ENCODE peak calls at places on chromosomes 13 and 19, in five cellular contexts. J, L, S, B and D are unnamed samples.
A peak's percentile ranks its signal among the peaks of the same experiment; 100 is the strongest.

GRCh38 chr19:19134687-19135158 is 3.6 kb downstream of the TMEM161A start:
- DNase-seq in S (no peak), L (no peak), B (peak; percentile 44), J (no peak), D (no peak)

GRCh38 chr19:308471-309205 is 17.4 kb upstream of the PLPP2 start:
- DNase-seq in S (no peak), B (no peak), L (no peak), J (no peak), D (no peak)

GRCh38 chr13:63631006-63631405 is 2215.4 kb upstream of the PCDH20 start:
- DNase-seq in J (no peak), B (no peak), L (no peak), S (no peak), D (no peak)

GRCh38 chr19:29831041-29831548 is 19.3 kb downstream of the CCNE1 start:
- DNase-seq in L (no peak), B (no peak), J (no peak), S (no peak), D (no peak)

GRCh38 chr13:91087276-91087675 is 260.2 kb upstream of the MIR17HG start:
- DNase-seq in L (no peak), S (no peak), B (no peak), J (no peak), D (no peak)

GRCh38 chr19:52237771-52238400 is 31.5 kb upstream of the ZNF766 start:
- DNase-seq in S (peak; percentile 72), J (peak; percentile 41), B (no peak), L (peak; percentile 42), D (peak; percentile 65)

GRCh38 chr19:43464089-43464775 is 1.2 kb downstream of the LYPD3 start:
- DNase-seq in S (no peak), J (no peak), B (no peak), L (peak; percentile 75), D (peak; percentile 91)

GRCh38 chr13:99949657-99950413 is 21.7 kb downstream of the ZIC5 start:
- DNase-seq in J (no peak), L (no peak), B (no peak), S (no peak), D (peak; percentile 20)

GRCh38 chr19:1469936-1470863 is 8.8 kb downstream of the C19orf25 start:
- DNase-seq in L (peak; percentile 53), B (no peak), J (no peak), S (no peak), D (peak; percentile 94)

GRCh38 chr13:22915442-22916082 is 265.2 kb upstream of the SGCG start:
- DNase-seq in B (peak; percentile 66), S (peak; percentile 64), L (no peak), J (peak; percentile 33), D (peak; percentile 39)

GRCh38 chr13:47594833-47595232 is 406.2 kb downstream of the SUCLA2 start:
- DNase-seq in J (no peak), B (peak; percentile 2), S (peak; percentile 7), L (no peak), D (no peak)

GRCh38 chr19:11576186-11576585 is 1.3 kb downstream of the ACP5 start:
- DNase-seq in S (no peak), J (no peak), L (no peak), B (no peak), D (no peak)

GRCh38 chr19:53849237-53849676 is 18.4 kb upstream of the MYADM start:
- DNase-seq in L (no peak), S (peak; percentile 50), B (no peak), J (peak; percentile 72), D (no peak)

GRCh38 chr19:45716314-45717130 is 14.2 kb downstream of the FBXO46 start:
- DNase-seq in J (no peak), S (peak; percentile 36), B (no peak), L (no peak), D (peak; percentile 33)

GRCh38 chr19:34428549-34429285 is 536 bp downstream of the UBA2 start:
- DNase-seq in J (peak; percentile 8), S (peak; percentile 29), L (no peak), B (no peak), D (peak; percentile 21)

GRCh38 chr19:1254081-1254527 is 5.7 kb downstream of the MIDN start:
- DNase-seq in L (no peak), B (no peak), J (no peak), S (no peak), D (no peak)

GRCh38 chr13:44507639-44508038 is 68.5 kb downstream of the TSC22D1 start:
- DNase-seq in J (no peak), S (no peak), L (no peak), B (no peak), D (no peak)

GRCh38 chr13:93226065-93226622 is 463 bp upstream of the GPC6 start:
- DNase-seq in S (no peak), B (no peak), J (no peak), L (no peak), D (no peak)

GRCh38 chr13:28537149-28537548 is 42.2 kb upstream of the FLT1 start:
- DNase-seq in S (no peak), J (no peak), B (no peak), L (no peak), D (no peak)

GRCh38 chr13:40170982-40171381 is 495.5 kb downstream of the FOXO1 start:
- DNase-seq in L (no peak), B (no peak), J (no peak), S (no peak), D (no peak)

GRCh38 chr19:15123900-15124299 is 16.7 kb downstream of the SYDE1 start:
- DNase-seq in S (no peak), B (no peak), J (no peak), L (no peak), D (no peak)

GRCh38 chr13:51643114-51643881 is 59.0 kb downstream of the WDFY2 start:
- DNase-seq in L (no peak), S (peak; percentile 81), J (peak; percentile 93), B (no peak), D (no peak)

GRCh38 chr19:50432221-50432626 is 468 bp upstream of the MYBPC2 start:
- DNase-seq in J (no peak), S (no peak), B (no peak), L (no peak), D (no peak)
- H3K4me1 ChIP-seq in J (peaks cover 11% of the 10 kb centered on the region), S (no peaks in the 10 kb centered on the region), B (peaks cover 18% of the 10 kb centered on the region), L (peaks cover 9% of the 10 kb centered on the region), D (peaks cover 8% of the 10 kb centered on the region)

DNA sequence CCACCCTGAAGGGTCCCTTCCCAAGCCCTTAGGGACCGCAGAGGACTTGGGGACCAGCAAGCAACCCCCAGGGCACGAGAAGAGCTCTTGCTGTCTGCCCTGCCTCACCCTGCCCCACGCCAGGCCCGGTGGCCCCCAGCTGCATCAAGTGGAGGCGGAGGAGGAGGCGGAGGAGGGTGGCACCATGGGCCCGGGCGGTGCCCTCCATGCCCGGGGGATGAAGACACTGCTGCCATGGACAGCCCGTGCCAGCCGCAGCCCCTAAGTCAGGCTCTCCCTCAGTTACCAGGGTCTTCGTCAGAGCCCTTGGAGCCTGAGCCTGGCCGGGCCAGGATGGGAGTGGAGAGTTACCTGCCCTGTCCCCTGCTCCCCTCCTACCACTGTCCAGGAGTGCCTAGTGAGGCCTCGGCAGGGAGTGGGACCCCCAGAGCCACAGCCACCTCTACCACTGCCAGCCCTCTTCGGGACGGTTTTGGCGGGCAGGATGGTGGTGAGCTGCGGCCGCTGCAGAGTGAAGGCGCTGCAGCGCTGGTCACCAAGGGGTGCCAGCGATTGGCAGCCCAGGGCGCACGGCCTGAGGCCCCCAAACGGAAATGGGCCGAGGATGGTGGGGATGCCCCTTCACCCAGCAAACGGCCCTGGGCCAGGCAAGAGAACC is 1.5 kb downstream of the EGLN2 start:
- DNase-seq in S (no peak), J (no peak), L (no peak), B (no peak), D (no peak)
- H3K4me1 ChIP-seq in S (peaks cover 41% of the 10 kb centered on the region), J (peaks cover 34% of the 10 kb centered on the region), L (peaks cover 64% of the 10 kb centered on the region), B (peaks cover 51% of the 10 kb centered on the region), D (peaks cover 13% of the 10 kb centered on the region)

DNA sequence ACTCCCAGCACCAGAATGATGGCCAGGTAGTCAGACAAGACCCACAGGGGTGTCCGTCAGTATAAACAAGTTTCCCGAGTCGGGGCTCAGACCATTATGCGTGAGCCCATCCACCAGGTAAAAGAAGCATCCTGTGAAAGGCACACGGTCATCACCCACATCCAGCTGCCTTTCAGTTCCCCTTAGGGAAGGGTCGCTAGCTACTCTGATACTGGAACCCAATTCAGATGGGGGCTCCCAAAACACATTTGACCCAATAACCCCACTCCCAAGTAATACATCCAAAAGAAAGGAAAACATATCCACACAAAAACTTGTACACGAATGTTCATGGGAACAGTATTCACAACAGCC is 66.8 kb downstream of the STK24 start:
- DNase-seq in L (no peak), B (no peak), S (no peak), J (no peak), D (no peak)
- H3K4me1 ChIP-seq in L (peaks cover 65% of the 10 kb centered on the region), B (peaks cover 20% of the 10 kb centered on the region), S (peaks cover 26% of the 10 kb centered on the region), J (peaks cover 36% of the 10 kb centered on the region), D (peaks cover 45% of the 10 kb centered on the region)

GRCh38 chr19:38317104-38317612 is 1.4 kb upstream of the YIF1B start:
- DNase-seq in J (no peak), L (no peak), S (no peak), B (no peak), D (no peak)
- H3K4me1 ChIP-seq in J (peaks cover 15% of the 10 kb centered on the region), L (peaks cover 48% of the 10 kb centered on the region), S (peaks cover 12% of the 10 kb centered on the region), B (peaks cover 11% of the 10 kb centered on the region), D (peaks cover 27% of the 10 kb centered on the region)

GRCh38 chr13:108478179-108478578 is 151.2 kb upstream of the MYO16 start:
- DNase-seq in J (no peak), S (no peak), B (no peak), L (no peak), D (no peak)

GRCh38 chr13:108470921-108471320 is 158.5 kb upstream of the MYO16 start:
- DNase-seq in L (no peak), S (no peak), J (no peak), B (no peak), D (no peak)

DNA sequence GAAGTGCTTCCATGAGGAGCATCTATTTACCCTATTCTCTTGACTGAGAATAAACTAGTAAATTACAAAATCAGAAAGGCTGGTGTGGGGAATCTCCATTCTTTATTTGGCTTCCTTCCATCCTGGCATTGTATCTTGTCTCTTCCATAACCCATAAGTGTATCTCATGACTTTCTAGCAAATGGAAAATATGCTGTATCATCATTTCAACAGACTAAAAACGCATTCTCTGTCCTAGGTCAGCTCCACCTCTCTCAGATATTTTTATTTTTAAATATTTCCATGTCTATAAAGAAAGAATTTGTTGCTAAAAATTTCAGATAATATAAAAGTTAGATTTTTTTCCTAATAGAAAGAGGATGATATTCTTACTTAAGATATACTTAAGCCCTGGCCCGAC is 154.2 kb upstream of the MYO16 start:
- DNase-seq in L (no peak), B (no peak), J (no peak), S (no peak), D (no peak)
- H3K4me1 ChIP-seq in L (no peaks in the 10 kb centered on the region), B (no peaks in the 10 kb centered on the region), J (no peaks in the 10 kb centered on the region), S (no peaks in the 10 kb centered on the region), D (no peaks in the 10 kb centered on the region)